ENCODE peak calls at places on chromosomes 13 and 19, in six cellular contexts. One of them, this sample, is unnamed.

GRCh38 chr13:101881593-101881992 is 429.1 kb downstream of the ITGBL1 start:
- DNase-seq in HepG2: no peak
- DNase-seq in HCT116: no peak
- DNase-seq in A549: no peak
- DNase-seq in GM12878: no peak
- DNase-seq in GM23338: no peak
- DNase-seq in this sample: no peak

GRCh38 chr13:107680115-107680514 is 535.2 kb downstream of the LIG4 start:
- DNase-seq in HepG2: no peak
- DNase-seq in HCT116: no peak
- DNase-seq in A549: no peak
- DNase-seq in GM12878: no peak
- DNase-seq in GM23338: no peak
- DNase-seq in this sample: no peak

GRCh38 chr13:43698009-43698408 is 88.8 kb downstream of the ENOX1 start:
- DNase-seq in HepG2: no peak
- DNase-seq in HCT116: no peak
- DNase-seq in A549: no peak
- DNase-seq in GM12878: no peak
- DNase-seq in GM23338: no peak
- DNase-seq in this sample: no peak

GRCh38 chr19:48858984-48859710 is 9.3 kb downstream of the PLEKHA4 start:
- DNase-seq in HepG2: no peak
- DNase-seq in HCT116: no peak
- DNase-seq in A549: no peak
- DNase-seq in GM12878: no peak
- DNase-seq in GM23338: peak
- DNase-seq in this sample: no peak

GRCh38 chr13:35984776-35985453 is 146.3 kb downstream of the DCLK1 start:
- DNase-seq in HepG2: no peak
- DNase-seq in HCT116: no peak
- DNase-seq in A549: no peak
- DNase-seq in GM12878: no peak
- DNase-seq in GM23338: peak
- DNase-seq in this sample: no peak

GRCh38 chr13:51065372-51066090 is 45.5 kb downstream of the C13orf42 start:
- DNase-seq in HepG2: no peak
- DNase-seq in HCT116: no peak
- DNase-seq in A549: no peak
- DNase-seq in GM12878: no peak
- DNase-seq in GM23338: no peak
- DNase-seq in this sample: no peak

GRCh38 chr13:30257433-30258099 is 49.8 kb downstream of the KATNAL1 start:
- DNase-seq in HepG2: no peak
- DNase-seq in HCT116: no peak
- DNase-seq in A549: no peak
- DNase-seq in GM12878: no peak
- DNase-seq in GM23338: peak
- DNase-seq in this sample: no peak

GRCh38 chr13:21046203-21046602 is 15.2 kb downstream of the LATS2 start:
- DNase-seq in HepG2: no peak
- DNase-seq in HCT116: no peak
- DNase-seq in A549: no peak
- DNase-seq in GM12878: no peak
- DNase-seq in GM23338: no peak
- DNase-seq in this sample: no peak

GRCh38 chr13:98549006-98549727 is 27.7 kb downstream of the STK24 start:
- DNase-seq in HepG2: peak
- DNase-seq in HCT116: no peak
- DNase-seq in A549: no peak
- DNase-seq in GM12878: no peak
- DNase-seq in GM23338: no peak
- DNase-seq in this sample: no peak

GRCh38 chr19:38561658-38562057 is 56.1 kb downstream of the MAP4K1 start:
- DNase-seq in HepG2: no peak
- DNase-seq in HCT116: no peak
- DNase-seq in A549: no peak
- DNase-seq in GM12878: no peak
- DNase-seq in GM23338: no peak
- DNase-seq in this sample: no peak

GRCh38 chr19:36547001-36547732 is 19.1 kb upstream of the ZNF260 start:
- DNase-seq in HepG2: no peak
- DNase-seq in HCT116: no peak
- DNase-seq in A549: peak
- DNase-seq in GM12878: no peak
- DNase-seq in GM23338: peak
- DNase-seq in this sample: no peak

DNA sequence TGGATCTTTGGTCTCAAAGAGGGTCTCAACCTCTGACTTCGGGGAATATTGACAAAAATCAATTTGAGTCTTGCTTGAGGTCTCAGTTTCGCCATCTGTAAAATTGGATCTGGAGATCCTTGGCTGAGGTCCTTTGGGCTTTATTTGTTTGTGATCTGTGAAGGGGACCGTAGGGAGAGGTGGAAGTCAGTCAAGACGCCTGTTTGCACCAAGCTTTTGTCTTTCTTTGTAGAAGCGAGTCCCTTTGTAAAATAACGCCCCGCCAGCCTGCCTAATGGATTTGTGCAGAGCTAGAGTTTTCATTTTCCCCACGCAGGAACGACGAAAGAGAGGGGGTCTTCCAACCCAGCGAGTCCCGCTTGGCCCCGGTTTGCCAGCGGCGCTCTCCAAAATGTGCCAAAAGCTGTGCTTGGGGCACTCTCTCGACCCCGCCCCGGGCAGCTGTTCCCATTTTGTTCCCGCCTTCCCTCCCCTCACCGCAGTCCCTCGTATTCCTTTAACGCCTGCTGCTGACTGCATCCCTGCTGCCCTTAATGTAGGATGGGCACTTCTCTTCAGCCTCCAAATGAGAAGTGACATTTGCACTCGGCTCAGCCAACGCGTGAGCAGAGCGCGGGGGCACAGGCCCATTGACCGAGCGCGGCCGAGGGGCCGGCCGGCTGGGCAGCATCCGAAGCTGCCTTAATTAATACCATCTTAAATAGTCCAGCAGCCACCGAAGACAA is 13.0 kb downstream of the ZIC5 start:
- DNase-seq in HepG2: no peak
- DNase-seq in HCT116: no peak
- DNase-seq in A549: no peak
- DNase-seq in GM12878: no peak
- DNase-seq in GM23338: peak
- DNase-seq in this sample: no peak
- H3K4me3 ChIP-seq in HepG2: no peak
- H3K4me3 ChIP-seq in HCT116: no peak
- H3K4me3 ChIP-seq in A549: no peak
- H3K4me3 ChIP-seq in GM12878: no peak
- H3K4me3 ChIP-seq in GM23338: peak
- H3K4me3 ChIP-seq in this sample: no peak

GRCh38 chr13:23643828-23644419 is 73.7 kb downstream of the TNFRSF19 start:
- DNase-seq in HepG2: no peak
- DNase-seq in HCT116: no peak
- DNase-seq in A549: no peak
- DNase-seq in GM12878: no peak
- DNase-seq in GM23338: no peak
- DNase-seq in this sample: no peak
- TF ChIP-seq REST in HepG2: no peak
- TF ChIP-seq REST in HCT116: no peak
- TF ChIP-seq REST in A549: no peak
- TF ChIP-seq REST in GM12878: no peak
- TF ChIP-seq REST in GM23338: no peak
- TF ChIP-seq REST in this sample: no peak

GRCh38 chr19:45254044-45254531 is 3.0 kb downstream of the MARK4 start:
- DNase-seq in HepG2: no peak
- DNase-seq in HCT116: no peak
- DNase-seq in A549: no peak
- DNase-seq in GM12878: no peak
- DNase-seq in GM23338: peak
- DNase-seq in this sample: no peak
- H3K4me3 ChIP-seq in HepG2: no peak
- H3K4me3 ChIP-seq in HCT116: no peak
- H3K4me3 ChIP-seq in A549: no peak
- H3K4me3 ChIP-seq in GM12878: peak
- H3K4me3 ChIP-seq in GM23338: no peak
- H3K4me3 ChIP-seq in this sample: no peak

GRCh38 chr13:110705356-110705825 is 525 bp downstream of the CARS2 start:
- DNase-seq in HepG2: no peak
- DNase-seq in HCT116: no peak
- DNase-seq in A549: no peak
- DNase-seq in GM12878: no peak
- DNase-seq in GM23338: no peak
- DNase-seq in this sample: no peak

GRCh38 chr13:110705826-110706569 is at the start of gene CARS2:
- DNase-seq in HepG2: peak
- DNase-seq in HCT116: peak
- DNase-seq in A549: peak
- DNase-seq in GM12878: peak
- DNase-seq in GM23338: peak
- DNase-seq in this sample: no peak

GRCh38 chr13:110702591-110703526 is 3.1 kb downstream of the CARS2 start:
- DNase-seq in HepG2: no peak
- DNase-seq in HCT116: no peak
- DNase-seq in A549: no peak
- DNase-seq in GM12878: no peak
- DNase-seq in GM23338: no peak
- DNase-seq in this sample: no peak

GRCh38 chr13:110702089-110702488 is 3.8 kb downstream of the CARS2 start:
- DNase-seq in HepG2: no peak
- DNase-seq in HCT116: no peak
- DNase-seq in A549: no peak
- DNase-seq in GM12878: no peak
- DNase-seq in GM23338: no peak
- DNase-seq in this sample: no peak

GRCh38 chr13:110706570-110707378 is 858 bp upstream of the CARS2 start:
- DNase-seq in HepG2: no peak
- DNase-seq in HCT116: no peak
- DNase-seq in A549: no peak
- DNase-seq in GM12878: no peak
- DNase-seq in GM23338: no peak
- DNase-seq in this sample: no peak
- TF ChIP-seq REST in HepG2: no peak
- TF ChIP-seq REST in HCT116: no peak
- TF ChIP-seq REST in A549: no peak
- TF ChIP-seq REST in GM12878: no peak
- TF ChIP-seq REST in GM23338: no peak
- TF ChIP-seq REST in this sample: no peak

DNA sequence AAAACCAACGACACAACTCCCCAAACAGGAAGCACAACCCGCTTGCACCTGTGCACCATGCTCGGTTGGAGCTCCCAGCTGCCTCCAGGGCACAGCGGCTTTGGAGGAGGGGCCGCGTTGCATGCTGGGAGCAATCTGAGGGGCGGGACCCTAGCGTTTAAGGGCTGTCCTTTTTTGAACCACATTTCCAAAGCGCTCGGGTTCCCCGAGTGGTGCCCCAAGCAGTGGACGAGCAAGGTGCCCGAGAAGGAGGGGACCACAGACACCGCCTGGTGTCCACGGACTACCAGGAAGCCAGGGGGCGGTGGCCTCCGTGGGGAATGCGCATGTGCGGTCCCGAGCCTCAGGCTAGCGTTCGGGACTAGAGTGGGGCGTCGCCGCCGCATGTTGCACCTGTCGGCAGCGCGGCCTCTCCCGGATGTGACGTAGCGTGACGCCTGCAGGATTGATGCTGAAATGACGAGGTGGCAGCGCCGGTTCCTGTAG is 11.9 kb upstream of the ZNF57 start:
- DNase-seq in HepG2: no peak
- DNase-seq in HCT116: no peak
- DNase-seq in A549: no peak
- DNase-seq in GM12878: no peak
- DNase-seq in GM23338: peak
- DNase-seq in this sample: no peak
- H3K4me3 ChIP-seq in HepG2: no peak
- H3K4me3 ChIP-seq in HCT116: no peak
- H3K4me3 ChIP-seq in A549: no peak
- H3K4me3 ChIP-seq in GM12878: peak
- H3K4me3 ChIP-seq in GM23338: no peak
- H3K4me3 ChIP-seq in this sample: no peak

DNA sequence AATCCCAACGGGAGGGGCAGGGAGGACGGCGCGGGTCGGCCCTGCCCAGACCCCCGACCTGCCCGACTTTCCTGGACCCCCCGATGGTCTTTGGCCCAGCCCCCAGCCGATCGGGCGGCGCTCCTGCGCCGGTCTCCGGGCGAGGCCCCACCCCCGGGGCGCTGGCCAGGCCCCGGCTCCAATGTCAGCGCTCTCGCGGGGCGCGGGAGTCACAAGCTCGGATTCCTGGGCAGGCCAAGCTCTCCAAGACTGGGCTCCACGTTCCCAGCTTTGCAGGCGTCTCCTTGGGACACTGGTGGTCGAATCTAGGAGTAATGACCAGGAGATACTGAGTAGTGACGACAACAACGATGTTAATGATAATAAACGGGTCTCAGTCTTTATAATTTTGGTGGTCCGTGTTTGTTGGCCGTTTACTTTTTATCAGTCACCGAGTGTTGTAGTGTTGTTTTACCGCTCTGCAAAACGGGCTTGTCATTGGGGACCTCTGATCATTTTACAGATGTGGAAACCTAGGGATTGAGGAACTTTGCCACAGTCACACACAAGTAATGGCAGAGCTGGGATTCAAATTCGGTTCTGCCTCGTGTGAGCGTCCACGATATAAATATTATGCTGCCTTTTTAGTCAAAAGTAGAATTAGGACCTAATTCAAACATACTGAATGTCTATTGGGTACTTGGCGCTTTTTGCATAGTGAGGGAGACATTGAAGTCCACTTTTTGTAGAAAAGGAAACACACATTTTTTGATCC is 607 bp downstream of the RAD23A start:
- DNase-seq in HepG2: peak
- DNase-seq in HCT116: peak
- DNase-seq in A549: peak
- DNase-seq in GM12878: no peak
- DNase-seq in GM23338: peak
- DNase-seq in this sample: no peak
- TF ChIP-seq REST in HepG2: no peak
- TF ChIP-seq REST in HCT116: no peak
- TF ChIP-seq REST in A549: peak
- TF ChIP-seq REST in GM12878: no peak
- TF ChIP-seq REST in GM23338: no peak
- TF ChIP-seq REST in this sample: no peak

This sample was measured in Panc1.